ENCODE peak calls at places on chromosomes 3 and 15, in seven cellular contexts. O is Caco-2, F is tibial artery, J is adrenal gland, E is GM23248, Q is tibial nerve, Y is sigmoid colon. S is an unnamed sample. For H3K4me1, the result is how much of the 10 kb centered on the place peaks cover.

GRCh38 chr3:71926242-71926560 is 141.3 kb upstream of the PROK2 start:
- DNase-seq in O (peak), F (no peak), J (no peak), E (peak), Q (no peak), Y (no peak), S (no peak)

GRCh38 chr15:45201557-45202246 is 13.9 kb upstream of the SHF start:
- DNase-seq in O (no peak), F (no peak), J (no peak), E (peak), Q (no peak), Y (no peak), S (no peak)

GRCh38 chr3:156507285-156507684 is 47.6 kb downstream of the SSR3 start:
- DNase-seq in O (no peak), F (no peak), J (no peak), E (peak), Q (no peak), Y (no peak), S (no peak)

GRCh38 chr3:40324621-40325020 is 15.1 kb downstream of the EIF1B start:
- DNase-seq in O (no peak), F (no peak), J (no peak), E (no peak), Q (no peak), Y (no peak), S (no peak)

GRCh38 chr3:104796556-104796955 is 570.2 kb upstream of the ALCAM start:
- DNase-seq in O (no peak), F (no peak), J (no peak), E (no peak), Q (no peak), Y (no peak), S (no peak)

GRCh38 chr3:127716334-127716733 is 43.6 kb downstream of the ABTB1 start:
- DNase-seq in O (no peak), F (no peak), J (no peak), E (peak), Q (no peak), Y (no peak), S (no peak)

GRCh38 chr3:122793568-122794416 is at the start of gene HSPBAP1:
- DNase-seq in O (peak), F (peak), J (peak), E (peak), Q (peak), Y (peak), S (peak)

GRCh38 chr3:23004971-23005370 is 198.2 kb upstream of the UBE2E2 start:
- DNase-seq in O (no peak), F (no peak), J (no peak), E (peak), Q (no peak), Y (no peak), S (no peak)

GRCh38 chr3:122397136-122397645 is 13.2 kb downstream of the FAM162A start:
- DNase-seq in O (no peak), F (no peak), J (no peak), E (no peak), Q (no peak), Y (no peak), S (no peak)

GRCh38 chr3:162780313-162780712 is 1283.7 kb downstream of the OTOL1 start:
- DNase-seq in O (no peak), F (no peak), J (no peak), E (no peak), Q (no peak), Y (no peak), S (no peak)

GRCh38 chr15:91271565-91272153 is 171.6 kb downstream of the SV2B start:
- DNase-seq in O (no peak), F (no peak), J (peak), E (peak), Q (peak), Y (no peak), S (peak)

GRCh38 chr15:86849563-86849962 is 769.9 kb downstream of the AGBL1 start:
- DNase-seq in O (no peak), F (no peak), J (no peak), E (no peak), Q (no peak), Y (no peak), S (no peak)

GRCh38 chr15:29674661-29675533 is 147.4 kb downstream of the TJP1 start:
- DNase-seq in O (peak), F (no peak), J (peak), E (peak), Q (no peak), Y (no peak), S (no peak)

GRCh38 chr15:80099246-80099645 is 39.8 kb downstream of the ZFAND6 start:
- DNase-seq in O (no peak), F (no peak), J (no peak), E (no peak), Q (no peak), Y (no peak), S (no peak)

GRCh38 chr3:29695201-29695904 is 414.5 kb downstream of the RBMS3 start:
- DNase-seq in O (no peak), F (no peak), J (peak), E (peak), Q (no peak), Y (peak), S (no peak)

GRCh38 chr3:162302983-162303624 is 806.5 kb downstream of the OTOL1 start:
- DNase-seq in O (no peak), F (no peak), J (no peak), E (no peak), Q (no peak), Y (no peak), S (no peak)

GRCh38 chr3:191376742-191377141 is 46.4 kb upstream of the UTS2B start:
- DNase-seq in O (no peak), F (no peak), J (peak), E (peak), Q (no peak), Y (no peak), S (no peak)

GRCh38 chr3:47421741-47422649 is 41.2 kb downstream of the PTPN23 start:
- DNase-seq in O (peak), F (no peak), J (peak), E (peak), Q (no peak), Y (peak), S (no peak)

GRCh38 chr15:86300371-86301106 is 220.9 kb downstream of the AGBL1 start:
- DNase-seq in O (no peak), F (no peak), J (no peak), E (no peak), Q (no peak), Y (no peak), S (no peak)

GRCh38 chr3:66098436-66098835 is 59.7 kb upstream of the MAGI1 start:
- DNase-seq in O (no peak), F (no peak), J (no peak), E (peak), Q (no peak), Y (no peak), S (no peak)

GRCh38 chr3:168024537-168024941 is 71.2 kb downstream of the GOLIM4 start:
- DNase-seq in O (no peak), F (no peak), J (no peak), E (peak), Q (no peak), Y (no peak), S (no peak)

GRCh38 chr15:96332854-96333193 is 2.3 kb downstream of the NR2F2 start:
- DNase-seq in O (no peak), F (no peak), J (no peak), E (peak), Q (no peak), Y (no peak), S (no peak)

GRCh38 chr3:79651536-79652065 is 116.2 kb downstream of the ROBO1 start:
- DNase-seq in O (no peak), F (no peak), J (no peak), E (no peak), Q (no peak), Y (no peak), S (no peak)

GRCh38 chr15:91751611-91752010 is 101.9 kb upstream of the SLCO3A1 start:
- DNase-seq in O (no peak), F (no peak), J (no peak), E (no peak), Q (no peak), Y (no peak), S (no peak)

GRCh38 chr3:11720220-11721113 is 76.8 kb upstream of the VGLL4 start:
- DNase-seq in O (peak), F (peak), J (peak), E (peak), Q (peak), Y (peak), S (peak)

GRCh38 chr15:94840794-94841587 is 609.6 kb downstream of the MCTP2 start:
- DNase-seq in O (no peak), F (peak), J (no peak), E (peak), Q (no peak), Y (peak), S (no peak)

GRCh38 chr15:50135123-50135541 is 16.1 kb upstream of the ATP8B4 start:
- DNase-seq in O (no peak), F (no peak), J (no peak), E (peak), Q (no peak), Y (no peak), S (no peak)

GRCh38 chr3:145776782-145777408 is 384.1 kb downstream of the PLOD2 start:
- DNase-seq in O (no peak), F (no peak), J (peak), E (peak), Q (no peak), Y (no peak), S (no peak)

GRCh38 chr3:104825116-104825515 is 541.6 kb upstream of the ALCAM start:
- DNase-seq in O (no peak), F (no peak), J (no peak), E (peak), Q (no peak), Y (no peak), S (no peak)

GRCh38 chr15:89358755-89359439 is 24.3 kb upstream of the POLG start:
- DNase-seq in O (peak), F (peak), J (peak), E (peak), Q (peak), Y (peak), S (peak)

GRCh38 chr3:149342413-149343340 is 9.2 kb upstream of the TM4SF18 start:
- DNase-seq in O (no peak), F (no peak), J (no peak), E (peak), Q (no peak), Y (no peak), S (no peak)

GRCh38 chr15:26641144-26641543 is 131.7 kb downstream of the GABRB3 start:
- DNase-seq in O (no peak), F (no peak), J (no peak), E (no peak), Q (no peak), Y (no peak), S (no peak)

GRCh38 chr3:114380233-114380645 is 86.4 kb downstream of the TIGIT start:
- DNase-seq in O (peak), F (peak), J (peak), E (peak), Q (peak), Y (peak), S (no peak)

GRCh38 chr3:156974931-156975330 is 148.8 kb downstream of the LEKR1 start:
- DNase-seq in O (no peak), F (no peak), J (no peak), E (no peak), Q (no peak), Y (no peak), S (no peak)

GRCh38 chr3:169082076-169082475 is 581.4 kb downstream of the MECOM start:
- DNase-seq in O (no peak), F (no peak), J (no peak), E (peak), Q (no peak), Y (no peak), S (no peak)

GRCh38 chr15:78739996-78740903 is 71.0 kb downstream of the ADAMTS7 start:
- DNase-seq in O (peak), F (no peak), J (peak), E (peak), Q (no peak), Y (peak), S (peak)

GRCh38 chr15:92023971-92024370 is 170.5 kb downstream of the SLCO3A1 start:
- DNase-seq in O (no peak), F (no peak), J (no peak), E (no peak), Q (no peak), Y (no peak), S (no peak)

GRCh38 chr15:65312400-65312916 is 8.0 kb downstream of the RNU5B-1 start:
- DNase-seq in O (no peak), F (no peak), J (peak), E (no peak), Q (no peak), Y (no peak), S (no peak)

GRCh38 chr3:36713904-36714303 is 50.4 kb downstream of the DCLK3 start:
- DNase-seq in O (no peak), F (no peak), J (no peak), E (no peak), Q (no peak), Y (no peak), S (no peak)

GRCh38 chr15:38085931-38086562 is 151.6 kb downstream of the TMCO5A start:
- DNase-seq in O (no peak), F (no peak), J (no peak), E (peak), Q (no peak), Y (no peak), S (no peak)

GRCh38 chr15:38085104-38085503 is 150.7 kb downstream of the TMCO5A start:
- DNase-seq in O (no peak), F (no peak), J (no peak), E (no peak), Q (no peak), Y (no peak), S (no peak)

GRCh38 chr15:38080651-38081271 is 146.3 kb downstream of the TMCO5A start:
- DNase-seq in O (no peak), F (no peak), J (no peak), E (no peak), Q (no peak), Y (no peak), S (no peak)

GRCh38 chr15:38088971-38089370 is 154.5 kb downstream of the TMCO5A start:
- DNase-seq in O (no peak), F (no peak), J (no peak), E (peak), Q (no peak), Y (no peak), S (no peak)

DNA sequence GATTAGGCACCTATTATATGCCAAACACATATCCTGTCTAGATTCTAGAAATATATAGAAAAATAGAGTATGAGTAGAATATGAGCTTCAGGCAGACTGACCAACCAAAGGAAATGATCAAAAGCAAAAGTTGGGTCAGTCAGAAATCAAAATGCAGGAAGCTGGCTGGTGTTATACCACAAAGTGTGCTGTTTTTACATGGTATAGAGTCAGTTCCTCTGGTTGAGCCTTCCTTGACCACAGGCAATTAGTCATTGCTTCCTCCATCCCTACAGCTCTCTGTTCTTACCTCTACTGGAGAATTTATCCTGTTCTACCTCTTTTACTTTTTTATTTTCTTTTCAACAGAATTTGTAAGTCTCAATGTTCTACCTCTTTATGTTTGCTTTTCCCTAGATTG is 149.8 kb downstream of the TMCO5A start:
- DNase-seq in O (no peak), F (no peak), J (no peak), E (peak), Q (no peak), Y (no peak), S (no peak)
- H3K4me1 ChIP-seq in O (under half), F (under half), J (under half), E (under half), Q (under half), Y (under half), S (under half)

DNA sequence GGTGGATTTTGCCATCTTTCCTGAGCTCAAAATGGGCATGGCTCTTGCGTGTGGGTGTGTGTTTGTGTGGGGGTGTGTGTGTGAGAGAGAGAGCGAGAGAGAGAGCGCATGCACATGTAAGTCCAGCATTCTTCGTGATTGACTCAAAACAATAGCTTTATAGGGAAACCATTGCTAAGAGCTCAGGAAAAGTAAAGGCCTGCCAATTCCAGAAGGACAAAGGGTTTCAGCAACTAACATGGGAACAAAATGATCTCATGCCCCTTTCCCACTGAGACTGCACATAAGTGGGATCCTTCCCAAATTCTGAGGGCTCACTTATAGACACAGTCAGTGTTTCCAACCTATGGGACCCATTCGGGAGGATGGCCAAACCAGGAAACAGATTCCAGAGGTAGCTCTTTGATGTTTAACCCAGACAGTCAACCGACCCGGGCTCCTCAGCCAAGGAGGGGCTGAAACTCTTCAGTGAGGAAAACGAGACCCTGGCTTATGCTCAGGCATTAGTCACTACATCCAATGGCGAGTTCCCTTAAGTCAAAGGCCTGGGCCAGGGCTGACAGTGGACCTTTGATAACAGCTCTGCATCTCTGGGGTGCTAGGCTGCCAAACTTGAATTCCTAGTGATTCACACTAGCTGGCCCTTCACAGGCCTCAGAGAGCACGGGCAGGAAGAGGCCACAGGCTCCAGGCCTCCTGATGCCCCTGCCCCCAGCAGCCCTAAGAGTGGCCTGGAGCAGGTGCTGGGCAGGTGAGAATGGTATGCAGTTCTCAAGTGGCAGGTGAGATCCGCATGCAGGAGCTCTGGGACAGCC is 305.0 kb upstream of the C2CD4B start:
- DNase-seq in O (no peak), F (peak), J (no peak), E (peak), Q (peak), Y (peak), S (no peak)
- H3K4me1 ChIP-seq in O (under half), F (under half), J (under half), E (half or more), Q (under half), Y (under half), S (under half)

DNA sequence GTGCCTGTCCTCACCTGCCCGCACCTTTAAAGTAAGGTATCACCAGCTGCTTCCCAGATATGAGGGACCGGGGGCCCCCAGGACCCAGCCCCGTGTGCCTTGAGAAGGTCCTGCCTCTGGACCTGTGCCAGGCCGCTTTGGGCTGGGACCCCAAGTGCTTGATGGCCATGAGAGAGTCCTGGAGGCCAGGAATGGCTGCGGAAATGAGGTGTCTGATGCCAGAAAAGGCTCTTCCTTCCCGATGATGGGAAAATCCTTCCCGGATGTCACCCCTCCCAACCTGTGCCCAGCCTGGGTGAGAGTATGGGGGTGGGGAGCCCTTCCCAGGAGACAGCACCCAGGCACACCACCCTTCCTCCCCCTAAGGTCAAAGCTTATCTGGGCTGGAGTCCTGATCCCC is 14.1 kb downstream of the SEMA3F start:
- DNase-seq in O (no peak), F (no peak), J (no peak), E (no peak), Q (no peak), Y (no peak), S (no peak)
- H3K4me1 ChIP-seq in O (under half), F (half or more), J (under half), E (under half), Q (under half), Y (half or more), S (under half)

DNA sequence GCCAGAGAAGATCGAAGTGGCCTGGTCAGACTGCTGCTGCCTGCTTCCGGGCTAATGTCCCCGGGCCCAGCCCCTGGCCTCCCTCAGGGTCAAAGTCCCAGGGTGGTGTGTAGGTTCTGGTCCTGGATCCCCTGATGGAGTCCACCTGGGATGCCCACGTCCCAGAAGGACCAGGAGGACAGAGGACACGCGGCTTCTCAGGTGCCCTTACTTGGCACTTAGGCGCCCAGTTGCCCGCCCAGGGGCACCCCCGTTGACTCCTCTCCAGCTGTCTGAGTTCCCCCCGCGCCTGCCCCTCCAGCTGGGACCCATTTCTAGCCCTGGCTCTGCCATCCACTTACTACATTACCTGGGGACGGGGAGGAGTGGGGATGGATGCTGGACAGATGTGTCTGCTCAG is 44.6 kb downstream of the LINGO1 start:
- DNase-seq in O (no peak), F (no peak), J (no peak), E (no peak), Q (no peak), Y (no peak), S (no peak)
- H3K4me1 ChIP-seq in O (under half), F (under half), J (under half), E (under half), Q (under half), Y (under half), S (under half)

GRCh38 chr3:73516656-73517055 is 108.1 kb downstream of the PDZRN3 start:
- DNase-seq in O (no peak), F (peak), J (no peak), E (no peak), Q (no peak), Y (peak), S (no peak)

GRCh38 chr3:73525591-73525990 is 99.2 kb downstream of the PDZRN3 start:
- DNase-seq in O (no peak), F (no peak), J (no peak), E (no peak), Q (no peak), Y (no peak), S (no peak)

GRCh38 chr3:73521936-73522335 is 102.8 kb downstream of the PDZRN3 start:
- DNase-seq in O (no peak), F (no peak), J (no peak), E (peak), Q (no peak), Y (no peak), S (no peak)

GRCh38 chr3:73523661-73524060 is 101.1 kb downstream of the PDZRN3 start:
- DNase-seq in O (no peak), F (no peak), J (no peak), E (no peak), Q (no peak), Y (no peak), S (no peak)

DNA sequence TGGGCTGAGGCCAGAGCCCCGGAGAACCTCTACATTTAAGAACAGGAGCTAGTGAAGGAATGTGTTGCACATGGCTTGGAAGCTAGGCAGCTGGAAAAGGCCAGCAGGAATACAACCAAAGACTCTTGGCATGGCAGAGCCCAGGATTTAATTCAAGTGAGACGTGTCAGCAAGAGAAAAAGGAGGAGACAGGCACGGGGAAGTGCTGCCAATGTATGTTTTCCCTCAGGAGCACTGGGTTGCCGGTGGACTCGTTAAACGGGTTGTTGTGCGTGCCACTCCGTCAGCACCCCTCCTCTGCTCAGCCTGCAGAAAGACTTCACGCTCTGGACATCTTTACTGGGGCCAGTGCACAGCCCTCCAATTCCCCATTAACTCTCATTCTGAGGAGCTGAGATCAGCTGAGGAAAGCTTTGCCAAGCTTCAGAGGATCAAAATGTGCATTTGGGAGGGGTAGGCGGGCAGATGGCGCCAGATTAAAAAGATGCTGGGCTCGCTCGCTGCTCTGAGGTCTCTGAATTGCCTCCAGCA is 103.7 kb downstream of the PDZRN3 start:
- DNase-seq in O (no peak), F (peak), J (no peak), E (peak), Q (no peak), Y (peak), S (no peak)
- H3K4me1 ChIP-seq in O (under half), F (under half), J (under half), E (under half), Q (under half), Y (half or more), S (under half)

S was measured in CD8-positive, alpha-beta memory T cell.